ENCODE peak calls at places on chromosomes 3 and 15, in nine cellular contexts. G is ovary; L is endothelial cell; U is stimulated activated CD8-positive, alpha-beta memory T cell treated with anti-CD3 and anti-CD28 coated beads, Interleukin-4, amount 100 ng/mL, for 24 hours; M is activated CD8-positive, alpha-beta memory T cell treated with anti-CD3 and anti-CD28 coated beads for 4 hours; D is OCI-LY7; K is kidney glomerular epithelial cell; E is T1000; T is stimulated activated CD4-positive, alpha-beta T cell treated with anti-CD3 and anti-CD28 coated beads, Interleukin-4, amount 100 ng/mL, for 4 hours. C is an unnamed sample.

GRCh38 chr3:44045476-44046275 is 196.0 kb upstream of the TOPAZ1 start:
- DNase-seq in G (no peak), L (no peak), U (no peak), M (no peak), D (peak), K (peak), E (no peak), T (no peak), C (peak)

GRCh38 chr15:90000175-90000923 is 775 bp upstream of the ZNF710 start:
- DNase-seq in G (peak), L (peak), U (no peak), M (no peak), D (peak), K (no peak), E (no peak), T (no peak), C (peak)

GRCh38 chr15:99248000-99248727 is 1.2 kb downstream of the TTC23 start:
- DNase-seq in G (no peak), L (no peak), U (no peak), M (no peak), D (peak), K (no peak), E (no peak), T (no peak), C (no peak)

GRCh38 chr15:73388256-73388781 is 19.6 kb upstream of the HCN4 start:
- DNase-seq in G (no peak), L (no peak), U (no peak), M (no peak), D (no peak), K (peak), E (no peak), T (no peak), C (no peak)

GRCh38 chr3:19541284-19541683 is 392.7 kb downstream of the EFHB start:
- DNase-seq in G (no peak), L (no peak), U (no peak), M (no peak), D (no peak), K (no peak), E (no peak), T (no peak), C (no peak)

GRCh38 chr15:39304931-39305728 is 275.7 kb upstream of the THBS1 start:
- DNase-seq in G (no peak), L (no peak), U (no peak), M (no peak), D (no peak), K (no peak), E (no peak), T (no peak), C (no peak)

GRCh38 chr3:7166460-7166859 is 305.5 kb downstream of the GRM7 start:
- DNase-seq in G (no peak), L (no peak), U (no peak), M (no peak), D (no peak), K (no peak), E (no peak), T (no peak), C (no peak)

GRCh38 chr15:43550527-43551363 is 33.3 kb downstream of the MAP1A start:
- DNase-seq in G (no peak), L (no peak), U (no peak), M (no peak), D (no peak), K (no peak), E (no peak), T (no peak), C (no peak)

GRCh38 chr3:15645740-15646490 is 44.4 kb downstream of the BTD start:
- DNase-seq in G (peak), L (no peak), U (no peak), M (no peak), D (no peak), K (peak), E (peak), T (no peak), C (no peak)

GRCh38 chr3:179348325-179349013 is 960 bp downstream of the MFN1 start:
- DNase-seq in G (no peak), L (no peak), U (no peak), M (no peak), D (peak), K (no peak), E (no peak), T (no peak), C (no peak)